ENCODE peak calls at places on chromosomes 3 and 15, in ten cellular contexts. One of them, this sample, is unnamed.
A peak's percentile ranks its signal among the peaks of the same experiment; 100 is the strongest.

GRCh38 chr3:74756586-74756985 is 142.1 kb upstream of the CNTN3 start:
- DNase-seq in A549: no peak
- DNase-seq in mesendoderm: no peak
- DNase-seq in astrocyte: no peak
- DNase-seq in CD8-positive, alpha-beta memory T cell: no peak
- DNase-seq in astrocyte of the spinal cord: no peak
- DNase-seq in CD4-positive, CD25-positive, alpha-beta regulatory T cell: no peak
- DNase-seq in LNCaP clone FGC: no peak
- DNase-seq in IMR-90: no peak
- DNase-seq in HepG2: no peak
- DNase-seq in this sample: no peak

GRCh38 chr3:154615451-154615850 is 185.5 kb upstream of the GPR149 start:
- DNase-seq in A549: no peak
- DNase-seq in mesendoderm: no peak
- DNase-seq in astrocyte: no peak
- DNase-seq in CD8-positive, alpha-beta memory T cell: no peak
- DNase-seq in astrocyte of the spinal cord: no peak
- DNase-seq in CD4-positive, CD25-positive, alpha-beta regulatory T cell: no peak
- DNase-seq in LNCaP clone FGC: no peak
- DNase-seq in IMR-90: no peak
- DNase-seq in HepG2: no peak
- DNase-seq in this sample: peak; percentile 1

GRCh38 chr3:136353461-136353860 is 103.3 kb downstream of the PCCB start:
- DNase-seq in A549: no peak
- DNase-seq in mesendoderm: no peak
- DNase-seq in astrocyte: no peak
- DNase-seq in CD8-positive, alpha-beta memory T cell: no peak
- DNase-seq in astrocyte of the spinal cord: no peak
- DNase-seq in CD4-positive, CD25-positive, alpha-beta regulatory T cell: no peak
- DNase-seq in LNCaP clone FGC: peak; percentile 36
- DNase-seq in IMR-90: no peak
- DNase-seq in HepG2: no peak
- DNase-seq in this sample: no peak

GRCh38 chr3:130758624-130759023 is 12.0 kb upstream of the PIK3R4 start:
- DNase-seq in A549: no peak
- DNase-seq in mesendoderm: no peak
- DNase-seq in astrocyte: no peak
- DNase-seq in CD8-positive, alpha-beta memory T cell: no peak
- DNase-seq in astrocyte of the spinal cord: no peak
- DNase-seq in CD4-positive, CD25-positive, alpha-beta regulatory T cell: no peak
- DNase-seq in LNCaP clone FGC: no peak
- DNase-seq in IMR-90: no peak
- DNase-seq in HepG2: no peak
- DNase-seq in this sample: no peak

GRCh38 chr3:172256101-172256687 is 192.1 kb downstream of the GHSR start:
- DNase-seq in A549: no peak
- DNase-seq in mesendoderm: no peak
- DNase-seq in astrocyte: peak; percentile 68
- DNase-seq in CD8-positive, alpha-beta memory T cell: no peak
- DNase-seq in astrocyte of the spinal cord: peak; percentile 46
- DNase-seq in CD4-positive, CD25-positive, alpha-beta regulatory T cell: no peak
- DNase-seq in LNCaP clone FGC: no peak
- DNase-seq in IMR-90: peak; percentile 54
- DNase-seq in HepG2: peak; percentile 37
- DNase-seq in this sample: no peak

GRCh38 chr3:120368172-120368571 is 19.0 kb upstream of the LRRC58 start:
- DNase-seq in A549: no peak
- DNase-seq in mesendoderm: no peak
- DNase-seq in astrocyte: no peak
- DNase-seq in CD8-positive, alpha-beta memory T cell: no peak
- DNase-seq in astrocyte of the spinal cord: no peak
- DNase-seq in CD4-positive, CD25-positive, alpha-beta regulatory T cell: no peak
- DNase-seq in LNCaP clone FGC: no peak
- DNase-seq in IMR-90: no peak
- DNase-seq in HepG2: no peak
- DNase-seq in this sample: no peak

GRCh38 chr3:107209302-107210060 is 167.8 kb upstream of the CCDC54 start:
- DNase-seq in A549: no peak
- DNase-seq in mesendoderm: no peak
- DNase-seq in astrocyte: no peak
- DNase-seq in CD8-positive, alpha-beta memory T cell: no peak
- DNase-seq in astrocyte of the spinal cord: no peak
- DNase-seq in CD4-positive, CD25-positive, alpha-beta regulatory T cell: no peak
- DNase-seq in LNCaP clone FGC: no peak
- DNase-seq in IMR-90: no peak
- DNase-seq in HepG2: no peak
- DNase-seq in this sample: no peak

GRCh38 chr15:33636234-33636633 is 325.5 kb downstream of the RYR3 start:
- DNase-seq in A549: no peak
- DNase-seq in mesendoderm: no peak
- DNase-seq in astrocyte: no peak
- DNase-seq in CD8-positive, alpha-beta memory T cell: no peak
- DNase-seq in astrocyte of the spinal cord: no peak
- DNase-seq in CD4-positive, CD25-positive, alpha-beta regulatory T cell: no peak
- DNase-seq in LNCaP clone FGC: no peak
- DNase-seq in IMR-90: no peak
- DNase-seq in HepG2: no peak
- DNase-seq in this sample: no peak

GRCh38 chr3:127676456-127676855 is 3.7 kb downstream of the ABTB1 start:
- DNase-seq in A549: no peak
- DNase-seq in mesendoderm: no peak
- DNase-seq in astrocyte: no peak
- DNase-seq in CD8-positive, alpha-beta memory T cell: no peak
- DNase-seq in astrocyte of the spinal cord: no peak
- DNase-seq in CD4-positive, CD25-positive, alpha-beta regulatory T cell: no peak
- DNase-seq in LNCaP clone FGC: no peak
- DNase-seq in IMR-90: no peak
- DNase-seq in HepG2: no peak
- DNase-seq in this sample: no peak

GRCh38 chr15:75669191-75669878 is 21.6 kb downstream of the SNX33 start:
- DNase-seq in A549: peak; percentile 35
- DNase-seq in mesendoderm: no peak
- DNase-seq in astrocyte: peak; percentile 30
- DNase-seq in CD8-positive, alpha-beta memory T cell: no peak
- DNase-seq in astrocyte of the spinal cord: no peak
- DNase-seq in CD4-positive, CD25-positive, alpha-beta regulatory T cell: no peak
- DNase-seq in LNCaP clone FGC: no peak
- DNase-seq in IMR-90: peak; percentile 62
- DNase-seq in HepG2: no peak
- DNase-seq in this sample: no peak

GRCh38 chr3:133188996-133189395 is 150.8 kb downstream of the TMEM108 start:
- DNase-seq in A549: no peak
- DNase-seq in mesendoderm: no peak
- DNase-seq in astrocyte: no peak
- DNase-seq in CD8-positive, alpha-beta memory T cell: no peak
- DNase-seq in astrocyte of the spinal cord: no peak
- DNase-seq in CD4-positive, CD25-positive, alpha-beta regulatory T cell: no peak
- DNase-seq in LNCaP clone FGC: peak; percentile 79
- DNase-seq in IMR-90: no peak
- DNase-seq in HepG2: no peak
- DNase-seq in this sample: no peak

GRCh38 chr3:186955898-186956696 is 25.8 kb downstream of the ST6GAL1 start:
- DNase-seq in A549: no peak
- DNase-seq in mesendoderm: peak; percentile 82
- DNase-seq in astrocyte: no peak
- DNase-seq in CD8-positive, alpha-beta memory T cell: no peak
- DNase-seq in astrocyte of the spinal cord: no peak
- DNase-seq in CD4-positive, CD25-positive, alpha-beta regulatory T cell: no peak
- DNase-seq in LNCaP clone FGC: no peak
- DNase-seq in IMR-90: no peak
- DNase-seq in HepG2: no peak
- DNase-seq in this sample: no peak

GRCh38 chr15:93253656-93254055 is 164.6 kb upstream of the RGMA start:
- DNase-seq in A549: no peak
- DNase-seq in mesendoderm: no peak
- DNase-seq in astrocyte: no peak
- DNase-seq in CD8-positive, alpha-beta memory T cell: no peak
- DNase-seq in astrocyte of the spinal cord: no peak
- DNase-seq in CD4-positive, CD25-positive, alpha-beta regulatory T cell: no peak
- DNase-seq in LNCaP clone FGC: no peak
- DNase-seq in IMR-90: no peak
- DNase-seq in HepG2: no peak
- DNase-seq in this sample: no peak

GRCh38 chr3:97825101-97825500 is 3.3 kb downstream of the CRYBG3 start:
- DNase-seq in A549: no peak
- DNase-seq in mesendoderm: no peak
- DNase-seq in astrocyte: no peak
- DNase-seq in CD8-positive, alpha-beta memory T cell: no peak
- DNase-seq in astrocyte of the spinal cord: no peak
- DNase-seq in CD4-positive, CD25-positive, alpha-beta regulatory T cell: no peak
- DNase-seq in LNCaP clone FGC: no peak
- DNase-seq in IMR-90: peak; percentile 46
- DNase-seq in HepG2: no peak
- DNase-seq in this sample: no peak

GRCh38 chr3:152834354-152835310 is at the start of gene P2RY1:
- DNase-seq in A549: peak; percentile 76
- DNase-seq in mesendoderm: peak; percentile 97
- DNase-seq in astrocyte: peak; percentile 57
- DNase-seq in CD8-positive, alpha-beta memory T cell: no peak
- DNase-seq in astrocyte of the spinal cord: peak; percentile 67
- DNase-seq in CD4-positive, CD25-positive, alpha-beta regulatory T cell: no peak
- DNase-seq in LNCaP clone FGC: no peak
- DNase-seq in IMR-90: peak; percentile 17
- DNase-seq in HepG2: no peak
- DNase-seq in this sample: peak; percentile 83

GRCh38 chr3:161770532-161771386 is 274.2 kb downstream of the OTOL1 start:
- DNase-seq in A549: no peak
- DNase-seq in mesendoderm: no peak
- DNase-seq in astrocyte: peak; percentile 87
- DNase-seq in CD8-positive, alpha-beta memory T cell: no peak
- DNase-seq in astrocyte of the spinal cord: peak; percentile 97
- DNase-seq in CD4-positive, CD25-positive, alpha-beta regulatory T cell: no peak
- DNase-seq in LNCaP clone FGC: peak; percentile 28
- DNase-seq in IMR-90: no peak
- DNase-seq in HepG2: no peak
- DNase-seq in this sample: no peak

GRCh38 chr3:122660575-122660974 is 20.1 kb upstream of the PARP14 start:
- DNase-seq in A549: peak; percentile 16
- DNase-seq in mesendoderm: peak; percentile 84
- DNase-seq in astrocyte: no peak
- DNase-seq in CD8-positive, alpha-beta memory T cell: no peak
- DNase-seq in astrocyte of the spinal cord: no peak
- DNase-seq in CD4-positive, CD25-positive, alpha-beta regulatory T cell: no peak
- DNase-seq in LNCaP clone FGC: no peak
- DNase-seq in IMR-90: no peak
- DNase-seq in HepG2: peak; percentile 23
- DNase-seq in this sample: no peak

GRCh38 chr3:1477669-1478068 is 384.8 kb downstream of the CNTN6 start:
- DNase-seq in A549: no peak
- DNase-seq in mesendoderm: no peak
- DNase-seq in astrocyte: no peak
- DNase-seq in CD8-positive, alpha-beta memory T cell: no peak
- DNase-seq in astrocyte of the spinal cord: no peak
- DNase-seq in CD4-positive, CD25-positive, alpha-beta regulatory T cell: no peak
- DNase-seq in LNCaP clone FGC: no peak
- DNase-seq in IMR-90: no peak
- DNase-seq in HepG2: no peak
- DNase-seq in this sample: no peak

GRCh38 chr3:42503251-42503924 is 945 bp downstream of the VIPR1 start:
- DNase-seq in A549: no peak
- DNase-seq in mesendoderm: no peak
- DNase-seq in astrocyte: no peak
- DNase-seq in CD8-positive, alpha-beta memory T cell: no peak
- DNase-seq in astrocyte of the spinal cord: no peak
- DNase-seq in CD4-positive, CD25-positive, alpha-beta regulatory T cell: no peak
- DNase-seq in LNCaP clone FGC: no peak
- DNase-seq in IMR-90: no peak
- DNase-seq in HepG2: no peak
- DNase-seq in this sample: no peak
- H3K4me3 ChIP-seq in A549: no peak overlapping the region
- H3K4me3 ChIP-seq in mesendoderm: no peak overlapping the region
- H3K4me3 ChIP-seq in astrocyte: no peak overlapping the region
- H3K4me3 ChIP-seq in CD8-positive, alpha-beta memory T cell: peak overlapping the region; percentile 95
- H3K4me3 ChIP-seq in astrocyte of the spinal cord: no peak overlapping the region
- H3K4me3 ChIP-seq in CD4-positive, CD25-positive, alpha-beta regulatory T cell: no peak overlapping the region
- H3K4me3 ChIP-seq in LNCaP clone FGC: peak overlapping the region; percentile 62
- H3K4me3 ChIP-seq in IMR-90: no peak overlapping the region
- H3K4me3 ChIP-seq in HepG2: no peak overlapping the region
- H3K4me3 ChIP-seq in this sample: peak overlapping the region; percentile 50

DNA sequence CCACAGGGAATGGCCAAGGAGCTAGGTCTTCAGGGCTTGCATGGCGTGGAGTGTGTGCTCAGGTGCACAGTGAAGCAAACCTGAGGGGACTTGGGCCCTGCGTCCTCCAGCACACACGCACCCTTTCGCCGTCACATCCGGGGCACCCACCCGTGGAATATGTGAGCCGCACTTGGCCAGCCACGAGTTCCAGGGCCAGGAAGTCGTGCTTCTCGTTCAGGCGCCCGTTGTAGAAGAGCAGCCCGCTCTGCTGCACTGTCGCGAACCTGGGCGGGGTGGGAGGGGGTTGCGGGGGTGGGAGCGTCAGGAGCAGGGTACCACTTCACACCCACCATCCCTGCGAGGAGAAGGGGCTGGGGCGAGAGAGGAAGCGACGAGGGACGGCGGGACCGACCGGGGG is 7.1 kb downstream of the CELSR3 start:
- DNase-seq in A549: no peak
- DNase-seq in mesendoderm: no peak
- DNase-seq in astrocyte: no peak
- DNase-seq in CD8-positive, alpha-beta memory T cell: peak; percentile 44
- DNase-seq in astrocyte of the spinal cord: no peak
- DNase-seq in CD4-positive, CD25-positive, alpha-beta regulatory T cell: peak; percentile 41
- DNase-seq in LNCaP clone FGC: no peak
- DNase-seq in IMR-90: no peak
- DNase-seq in HepG2: no peak
- DNase-seq in this sample: no peak
- H3K4me3 ChIP-seq in A549: peak overlapping the region; percentile 51
- H3K4me3 ChIP-seq in mesendoderm: no peak overlapping the region
- H3K4me3 ChIP-seq in astrocyte: no peak overlapping the region
- H3K4me3 ChIP-seq in CD8-positive, alpha-beta memory T cell: no peak overlapping the region
- H3K4me3 ChIP-seq in astrocyte of the spinal cord: peak overlapping the region; percentile 31
- H3K4me3 ChIP-seq in CD4-positive, CD25-positive, alpha-beta regulatory T cell: peak overlapping the region; percentile 53
- H3K4me3 ChIP-seq in LNCaP clone FGC: no peak overlapping the region
- H3K4me3 ChIP-seq in IMR-90: no peak overlapping the region
- H3K4me3 ChIP-seq in HepG2: no peak overlapping the region
- H3K4me3 ChIP-seq in this sample: peak overlapping the region; percentile 19

GRCh38 chr3:185558395-185558794 is 6.0 kb upstream of the LIPH start:
- DNase-seq in A549: no peak
- DNase-seq in mesendoderm: no peak
- DNase-seq in astrocyte: no peak
- DNase-seq in CD8-positive, alpha-beta memory T cell: no peak
- DNase-seq in astrocyte of the spinal cord: no peak
- DNase-seq in CD4-positive, CD25-positive, alpha-beta regulatory T cell: no peak
- DNase-seq in LNCaP clone FGC: peak; percentile 97
- DNase-seq in IMR-90: no peak
- DNase-seq in HepG2: peak; percentile 33
- DNase-seq in this sample: peak; percentile 98
- H3K4me3 ChIP-seq in A549: no peak overlapping the region
- H3K4me3 ChIP-seq in mesendoderm: no peak overlapping the region
- H3K4me3 ChIP-seq in astrocyte: no peak overlapping the region
- H3K4me3 ChIP-seq in CD8-positive, alpha-beta memory T cell: no peak overlapping the region
- H3K4me3 ChIP-seq in astrocyte of the spinal cord: no peak overlapping the region
- H3K4me3 ChIP-seq in CD4-positive, CD25-positive, alpha-beta regulatory T cell: no peak overlapping the region
- H3K4me3 ChIP-seq in LNCaP clone FGC: peak overlapping the region; percentile 1
- H3K4me3 ChIP-seq in IMR-90: no peak overlapping the region
- H3K4me3 ChIP-seq in HepG2: no peak overlapping the region
- H3K4me3 ChIP-seq in this sample: no peak overlapping the region

DNA sequence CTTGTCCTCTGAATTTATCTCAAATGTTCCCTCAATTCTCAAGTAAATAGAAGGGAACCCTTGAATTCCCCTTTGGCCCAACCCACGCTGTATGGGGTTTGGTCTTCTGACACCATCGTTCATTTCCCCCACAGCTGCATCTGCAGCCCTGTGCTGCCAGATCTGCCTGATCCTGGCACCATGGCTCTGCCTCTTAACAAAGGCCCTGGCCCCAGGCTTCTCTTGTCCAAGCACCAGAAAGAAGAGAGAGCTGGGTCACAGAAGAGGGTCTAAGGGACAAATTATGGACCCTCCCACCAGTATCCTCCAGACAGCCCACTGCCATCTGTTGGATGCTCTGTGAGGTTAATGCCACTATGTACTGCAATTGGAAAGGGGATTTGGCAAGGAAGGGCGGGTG is 1.8 kb downstream of the MAP1A start:
- DNase-seq in A549: no peak
- DNase-seq in mesendoderm: no peak
- DNase-seq in astrocyte: no peak
- DNase-seq in CD8-positive, alpha-beta memory T cell: no peak
- DNase-seq in astrocyte of the spinal cord: no peak
- DNase-seq in CD4-positive, CD25-positive, alpha-beta regulatory T cell: no peak
- DNase-seq in LNCaP clone FGC: no peak
- DNase-seq in IMR-90: no peak
- DNase-seq in HepG2: no peak
- DNase-seq in this sample: no peak
- H3K4me3 ChIP-seq in A549: no peak overlapping the region
- H3K4me3 ChIP-seq in mesendoderm: no peak overlapping the region
- H3K4me3 ChIP-seq in astrocyte: peak overlapping the region; percentile 82
- H3K4me3 ChIP-seq in CD8-positive, alpha-beta memory T cell: no peak overlapping the region
- H3K4me3 ChIP-seq in astrocyte of the spinal cord: peak overlapping the region; percentile 74
- H3K4me3 ChIP-seq in CD4-positive, CD25-positive, alpha-beta regulatory T cell: no peak overlapping the region
- H3K4me3 ChIP-seq in LNCaP clone FGC: no peak overlapping the region
- H3K4me3 ChIP-seq in IMR-90: peak overlapping the region; percentile 79
- H3K4me3 ChIP-seq in HepG2: no peak overlapping the region
- H3K4me3 ChIP-seq in this sample: no peak overlapping the region

This sample was measured in small intestine.